ENCODE peak calls at places on chromosomes 2 and 18, in six cellular contexts. M is CD8-positive, alpha-beta T cell; E is fibroblast of villous mesenchyme; S is GM23338; H is AG04450; F is A549. Y is an unnamed sample.

GRCh38 chr2:98510322-98510662 is 65.6 kb downstream of the INPP4A start:
- DNase-seq in H (no peak), E (no peak), S (no peak), M (no peak), F (no peak), Y (no peak)

GRCh38 chr2:30178618-30179404 is 32.0 kb downstream of the YPEL5 start:
- DNase-seq in H (no peak), M (no peak), F (peak), E (peak), S (no peak), Y (no peak)

GRCh38 chr2:73862987-73863386 is 29.8 kb upstream of the ACTG2 start:
- DNase-seq in F (no peak), M (no peak), H (no peak), E (no peak), S (no peak), Y (no peak)

GRCh38 chr2:173077506-173078177 is 2.0 kb downstream of the MAP3K20 start:
- DNase-seq in S (no peak), E (peak), F (no peak), M (no peak), H (no peak), Y (no peak)

GRCh38 chr2:54454922-54455583 is 1.1 kb upstream of the SPTBN1 start:
- DNase-seq in S (peak), E (no peak), M (no peak), F (no peak), H (no peak), Y (no peak)

GRCh38 chr2:143524001-143524608 is 394.9 kb downstream of the ARHGAP15 start:
- DNase-seq in E (peak), S (no peak), F (no peak), H (peak), M (no peak), Y (no peak)

GRCh38 chr2:152413228-152414030 is 78.5 kb downstream of the FMNL2 start:
- DNase-seq in H (no peak), S (no peak), E (no peak), F (no peak), M (no peak), Y (no peak)

GRCh38 chr2:11562011-11562410 is 28.2 kb downstream of the GREB1 start:
- DNase-seq in S (no peak), M (no peak), E (peak), H (no peak), F (no peak), Y (no peak)

GRCh38 chr2:20611077-20611843 is 39.6 kb downstream of the HS1BP3 start:
- DNase-seq in E (peak), F (no peak), H (peak), M (no peak), S (peak), Y (no peak)

GRCh38 chr2:33510589-33510968 is 34.1 kb downstream of the RASGRP3 start:
- DNase-seq in H (peak), E (peak), M (no peak), F (no peak), S (no peak), Y (no peak)

GRCh38 chr2:171410101-171410500 is 23.7 kb downstream of the METTL8 start:
- DNase-seq in H (no peak), E (peak), S (no peak), F (no peak), M (no peak), Y (peak)

GRCh38 chr2:55200416-55200815 is 31.7 kb downstream of the CLHC1 start:
- DNase-seq in E (no peak), H (no peak), F (no peak), M (no peak), S (no peak), Y (no peak)

GRCh38 chr2:219273887-219274391 is 5.2 kb upstream of the DNAJB2 start:
- DNase-seq in M (no peak), F (peak), S (no peak), E (no peak), H (no peak), Y (no peak)

GRCh38 chr2:86037795-86038192 is 67.9 kb downstream of the POLR1A start:
- DNase-seq in F (no peak), S (no peak), H (no peak), M (no peak), E (no peak), Y (no peak)

GRCh38 chr2:159175182-159175581 is 111.3 kb downstream of the WDSUB1 start:
- DNase-seq in H (no peak), S (no peak), M (no peak), F (no peak), E (no peak), Y (no peak)

GRCh38 chr18:49459404-49460171 is 857 bp downstream of the DYM start:
- DNase-seq in F (no peak), M (peak), H (no peak), S (peak), E (peak), Y (no peak)

GRCh38 chr2:72828840-72829507 is 3.1 kb upstream of the EXOC6B start:
- DNase-seq in S (no peak), H (no peak), F (no peak), E (peak), M (no peak), Y (no peak)

GRCh38 chr2:195636890-195637289 is 20.1 kb upstream of the SLC39A10 start:
- DNase-seq in F (no peak), M (no peak), S (no peak), E (no peak), H (no peak), Y (no peak)

GRCh38 chr18:40867452-40867851 is 1087.6 kb upstream of the PIK3C3 start:
- DNase-seq in M (no peak), F (peak), S (no peak), H (peak), E (peak), Y (peak)

GRCh38 chr2:195543902-195544894 is 112.8 kb upstream of the SLC39A10 start:
- DNase-seq in E (peak), S (no peak), H (peak), F (peak), M (no peak), Y (no peak)

GRCh38 chr2:162316590-162316989 is 1.9 kb downstream of the IFIH1 start:
- DNase-seq in S (no peak), H (no peak), M (no peak), F (no peak), E (no peak), Y (no peak)

GRCh38 chr2:152505495-152505906 is 170.5 kb downstream of the FMNL2 start:
- DNase-seq in E (peak), S (no peak), M (no peak), F (peak), H (no peak), Y (no peak)

GRCh38 chr2:209391776-209392401 is 32.0 kb upstream of the MAP2 start:
- DNase-seq in M (no peak), S (peak), F (peak), H (no peak), E (no peak), Y (no peak)

GRCh38 chr2:182165196-182165595 is 179.5 kb downstream of the PPP1R1C start:
- DNase-seq in F (no peak), S (no peak), H (no peak), M (no peak), E (no peak), Y (no peak)

GRCh38 chr2:20444113-20444992 is 2.5 kb upstream of the RHOB start:
- DNase-seq in S (peak), H (no peak), F (peak), M (no peak), E (peak), Y (no peak)

GRCh38 chr2:174997110-174997509 is 8.1 kb downstream of the CHN1 start:
- DNase-seq in F (no peak), E (peak), M (no peak), S (no peak), H (no peak), Y (no peak)

GRCh38 chr18:48711651-48712486 is 173.0 kb downstream of the CTIF start:
- DNase-seq in H (no peak), E (peak), F (peak), S (peak), M (no peak), Y (no peak)

GRCh38 chr2:186917866-186918265 is 68.9 kb upstream of the ZSWIM2 start:
- DNase-seq in H (no peak), M (no peak), F (no peak), E (no peak), S (no peak), Y (no peak)

GRCh38 chr2:45458909-45459563 is 152.0 kb downstream of the SRBD1 start:
- DNase-seq in M (no peak), S (peak), H (peak), F (peak), E (peak), Y (no peak)

GRCh38 chr2:61460168-61460567 is 10.7 kb downstream of the USP34 start:
- DNase-seq in E (peak), M (no peak), H (peak), F (peak), S (no peak), Y (peak)

GRCh38 chr2:127675335-127676261 is at the start of gene LIMS2:
- DNase-seq in H (no peak), S (peak), F (peak), M (no peak), E (peak), Y (no peak)

GRCh38 chr2:76953733-76954347 is 568.3 kb downstream of the LRRTM4 start:
- DNase-seq in H (peak), S (peak), M (no peak), F (peak), E (peak), Y (peak)

GRCh38 chr2:4915348-4915747 is 776.8 kb upstream of the SOX11 start:
- DNase-seq in F (no peak), H (no peak), S (no peak), M (no peak), E (no peak), Y (no peak)

GRCh38 chr2:156476021-156476420 is 39.8 kb downstream of the GPD2 start:
- DNase-seq in S (no peak), M (no peak), E (no peak), F (no peak), H (no peak), Y (no peak)
- H3K4me3 ChIP-seq in S (no peak), M (no peak), E (no peak), F (no peak), H (no peak), Y (no peak)

DNA sequence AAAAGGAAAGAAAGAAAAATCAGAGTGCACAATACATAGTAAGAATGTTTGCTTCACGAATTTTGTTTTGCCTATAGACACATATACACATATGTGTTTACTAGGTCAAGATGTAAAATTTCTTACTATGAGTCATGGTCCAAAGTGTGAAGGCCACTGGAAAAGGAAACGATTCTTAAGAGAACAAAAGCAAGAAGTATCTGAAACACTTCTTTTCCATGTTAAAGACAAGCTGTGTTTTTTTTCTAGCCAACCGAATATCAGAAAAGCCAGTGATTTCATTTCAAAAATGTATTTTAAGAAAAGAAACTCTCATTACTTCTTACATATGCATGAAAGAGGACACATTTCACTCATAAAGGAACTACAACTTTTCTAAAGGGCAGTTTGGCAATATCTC is 24.9 kb downstream of the PECR start:
- DNase-seq in E (no peak), F (peak), H (no peak), S (no peak), M (no peak), Y (no peak)
- H3K4me3 ChIP-seq in E (no peak), F (no peak), H (no peak), S (no peak), M (no peak), Y (no peak)

GRCh38 chr2:205766765-205767359 is 84.6 kb downstream of the NRP2 start:
- DNase-seq in H (no peak), F (peak), S (peak), M (peak), E (peak), Y (no peak)

GRCh38 chr2:205763708-205764501 is 81.6 kb downstream of the NRP2 start:
- DNase-seq in S (peak), F (peak), H (peak), E (peak), M (no peak), Y (peak)

GRCh38 chr2:205762883-205763282 is 80.6 kb downstream of the NRP2 start:
- DNase-seq in E (no peak), S (no peak), M (no peak), H (no peak), F (no peak), Y (no peak)

GRCh38 chr2:205765147-205765546 is 82.8 kb downstream of the NRP2 start:
- DNase-seq in F (no peak), S (no peak), E (no peak), H (no peak), M (no peak), Y (peak)

DNA sequence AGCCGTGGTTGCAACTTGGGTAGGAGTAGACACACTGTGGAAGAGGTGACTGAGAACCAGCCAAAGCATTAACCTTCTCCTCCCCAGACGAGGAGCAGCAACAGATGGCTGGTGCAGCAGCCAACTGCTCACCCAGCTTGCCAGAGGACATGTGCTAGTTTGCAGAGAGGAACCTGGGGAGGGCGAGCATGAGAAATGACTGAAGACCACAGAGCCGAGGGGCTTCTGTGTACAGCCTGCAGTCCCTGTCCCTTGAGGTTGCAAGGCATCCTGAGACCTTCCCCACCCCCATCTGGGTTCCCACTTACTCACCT is 82.2 kb downstream of the NRP2 start:
- DNase-seq in M (no peak), E (no peak), H (no peak), F (no peak), S (peak), Y (no peak)
- H3K4me3 ChIP-seq in M (no peak), E (no peak), H (no peak), F (no peak), S (peak), Y (no peak)

GRCh38 chr2:39433586-39434195 is 3.4 kb downstream of the MAP4K3 start:
- DNase-seq in S (no peak), E (peak), H (no peak), F (no peak), M (no peak), Y (no peak)
- H3K4me3 ChIP-seq in S (peak), E (peak), H (no peak), F (no peak), M (no peak), Y (no peak)

DNA sequence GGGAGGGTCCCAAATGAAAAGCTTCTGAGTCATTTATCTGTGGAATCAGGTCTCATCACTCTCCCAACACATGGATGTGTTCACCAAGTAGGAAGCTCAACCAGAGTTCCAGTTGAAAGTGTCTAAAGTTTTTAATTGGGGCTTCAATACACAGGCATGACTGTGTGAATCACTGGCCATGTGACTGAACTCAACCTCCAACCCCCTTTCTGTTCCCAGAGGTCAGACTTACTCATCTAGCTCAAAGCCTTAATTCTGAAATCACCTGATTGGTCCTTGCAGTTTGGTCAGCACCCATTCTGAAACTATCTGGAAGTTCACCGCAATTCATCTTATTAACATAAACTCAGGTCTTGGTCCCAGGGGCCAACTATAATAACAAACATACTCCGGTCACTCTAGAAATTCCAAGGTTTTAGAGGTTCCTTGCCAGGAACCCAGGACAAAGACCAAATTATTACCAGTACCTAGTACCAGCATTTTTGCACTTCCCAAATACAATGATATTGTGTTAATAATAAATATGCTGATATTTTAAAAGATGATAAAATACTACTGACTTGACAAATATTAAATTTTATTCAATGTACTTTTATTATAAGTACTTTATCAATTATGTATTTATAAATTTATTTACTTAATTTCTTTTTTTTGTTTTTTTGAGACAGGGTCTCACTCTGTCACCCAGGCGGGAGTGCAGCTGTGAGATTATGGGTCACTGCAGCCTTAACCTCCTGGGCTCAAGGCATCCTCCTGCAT is 10.7 kb upstream of the RBM45 start:
- DNase-seq in S (no peak), M (no peak), E (peak), F (no peak), H (no peak), Y (no peak)
- H3K4me3 ChIP-seq in S (no peak), M (no peak), E (no peak), F (no peak), H (no peak), Y (no peak)

GRCh38 chr18:63131106-63131943 is 188.2 kb downstream of the BCL2 start:
- DNase-seq in E (peak), H (peak), S (peak), F (peak), M (peak), Y (peak)
- H3K4me3 ChIP-seq in E (no peak), H (no peak), S (no peak), F (no peak), M (no peak), Y (no peak)

DNA sequence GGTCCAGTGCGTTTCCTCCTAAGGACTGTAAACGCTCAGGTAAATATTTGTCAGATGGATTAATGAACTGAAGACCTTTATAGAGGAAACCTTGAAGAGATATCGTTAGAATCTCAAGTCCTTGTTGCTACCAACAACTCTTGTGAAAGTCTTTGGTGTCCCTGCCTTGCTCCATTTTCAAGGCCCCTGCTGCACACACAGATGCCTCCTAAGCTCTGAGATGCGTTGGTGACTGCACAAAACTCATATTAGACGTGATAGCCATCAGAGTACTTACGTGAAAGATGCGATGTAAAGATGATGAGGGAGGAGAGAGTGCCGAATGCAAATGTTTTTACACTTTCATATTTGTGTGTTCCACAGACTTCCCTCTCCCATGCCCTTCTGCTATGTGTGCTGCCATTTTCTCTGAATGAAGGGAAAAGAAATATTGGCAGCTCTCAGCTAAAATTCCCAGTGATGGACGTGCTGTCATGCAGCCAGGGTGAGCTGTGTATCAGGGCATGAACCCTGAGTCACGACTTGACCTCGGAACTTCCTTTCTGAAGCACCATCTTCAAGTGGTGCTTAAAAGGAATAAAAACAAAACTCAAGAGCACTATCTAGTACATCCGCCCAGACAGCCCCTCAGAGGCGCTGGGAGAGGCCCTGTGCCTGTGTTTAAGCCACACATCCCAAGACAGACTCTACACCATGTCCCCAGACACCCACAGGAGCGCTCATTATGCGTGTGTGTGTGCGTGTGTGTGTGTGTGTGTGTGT is 117.4 kb downstream of the FAM210A start:
- DNase-seq in F (no peak), H (no peak), M (peak), S (no peak), E (no peak), Y (no peak)
- H3K4me3 ChIP-seq in F (no peak), H (no peak), M (no peak), S (no peak), E (no peak), Y (no peak)

DNA sequence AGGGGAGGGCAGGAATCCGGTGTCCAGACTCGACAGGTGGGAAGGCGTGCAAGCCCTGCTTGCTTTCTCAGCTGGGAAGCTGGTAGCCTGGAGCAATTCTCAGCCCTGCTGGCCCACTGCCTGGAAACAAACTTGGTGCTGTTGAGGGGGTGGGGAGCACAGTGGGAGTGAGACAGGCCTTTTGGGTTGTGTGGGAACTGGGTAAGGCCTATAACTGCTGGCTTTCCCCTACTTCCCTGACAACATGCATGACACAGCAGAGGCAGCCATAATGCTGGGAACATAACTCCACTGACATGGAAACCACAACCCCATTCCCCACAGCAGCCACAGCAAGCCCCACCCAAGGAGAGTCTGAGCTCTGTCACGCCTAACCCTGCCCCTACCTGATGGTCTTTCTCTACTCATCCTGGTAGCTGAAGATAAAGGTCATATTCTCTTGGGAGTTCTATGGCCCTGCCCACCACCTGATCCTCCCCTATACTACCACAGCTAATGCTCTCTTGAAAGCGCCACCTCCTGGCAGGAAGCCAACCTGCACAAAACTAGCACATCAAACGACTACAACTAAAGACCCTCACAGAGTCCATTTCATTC is 122.9 kb upstream of the ACVR1C start:
- DNase-seq in F (peak), E (peak), M (no peak), H (no peak), S (peak), Y (no peak)
- H3K4me3 ChIP-seq in F (no peak), E (no peak), M (no peak), H (no peak), S (no peak), Y (no peak)

GRCh38 chr2:70730730-70731129 is 37.3 kb downstream of the ADD2 start:
- DNase-seq in S (no peak), M (no peak), E (no peak), F (no peak), H (no peak), Y (no peak)

GRCh38 chr2:70732736-70733427 is 35.1 kb downstream of the ADD2 start:
- DNase-seq in M (no peak), H (no peak), S (peak), E (no peak), F (no peak), Y (no peak)

GRCh38 chr2:70738159-70738558 is 29.8 kb downstream of the ADD2 start:
- DNase-seq in F (no peak), M (no peak), S (no peak), E (no peak), H (no peak), Y (no peak)

GRCh38 chr2:70735065-70735464 is 32.9 kb downstream of the ADD2 start:
- DNase-seq in H (no peak), F (no peak), S (no peak), M (no peak), E (no peak), Y (no peak)

GRCh38 chr2:70733428-70734185 is 34.4 kb downstream of the ADD2 start:
- DNase-seq in M (no peak), S (peak), H (no peak), E (no peak), F (no peak), Y (no peak)
- H3K4me3 ChIP-seq in M (no peak), S (peak), H (no peak), E (no peak), F (no peak), Y (no peak)

Y was measured in HFF-Myc.